ENCODE peak calls at places on chromosomes 16 and 17, in seven cellular contexts. G, W, K, T, E, H and L are unnamed samples.

GRCh38 chr17:78179372-78179771 is 7.5 kb downstream of the TK1 start:
- DNase-seq in G (no peak), W (peak; percentile 74), K (no peak), T (no peak), E (no peak), H (no peak), L (peak; percentile 40)

GRCh38 chr16:58047557-58048348 is 22.2 kb downstream of the MMP15 start:
- DNase-seq in G (no peak), W (no peak), K (no peak), T (no peak), E (no peak), H (no peak), L (no peak)

GRCh38 chr16:56986361-56986760 is 3.0 kb upstream of the NLRC5 start:
- DNase-seq in G (no peak), W (no peak), K (no peak), T (no peak), E (no peak), H (no peak), L (no peak)

GRCh38 chr16:86122681-86123342 is 223.8 kb downstream of the IRF8 start:
- DNase-seq in G (no peak), W (no peak), K (no peak), T (no peak), E (no peak), H (no peak), L (no peak)

GRCh38 chr16:89507219-89507833 is 877 bp upstream of the SPG7 start:
- DNase-seq in G (no peak), W (no peak), K (no peak), T (no peak), E (no peak), H (no peak), L (no peak)

GRCh38 chr16:35142147-35142808 is 1682.9 kb downstream of the TP53TG3F start:
- DNase-seq in G (no peak), W (no peak), K (no peak), T (no peak), E (no peak), H (no peak), L (no peak)

GRCh38 chr16:1530883-1531637 is 2.4 kb upstream of the TMEM204 start:
- DNase-seq in G (peak; percentile 77), W (peak; percentile 43), K (no peak), T (no peak), E (no peak), H (no peak), L (peak; percentile 92)

GRCh38 chr16:68351991-68352431 is 41.2 kb downstream of the PRMT7 start:
- DNase-seq in G (no peak), W (no peak), K (no peak), T (no peak), E (no peak), H (no peak), L (no peak)